ENCODE peak calls at places on chromosomes 11 and 22, in five cellular contexts. Q is BE2C, N is fibroblast of lung, A is transverse colon, Z is right atrium auricular region. Y is an unnamed sample.
A peak's percentile ranks its signal among the peaks of the same experiment; 100 is the strongest.

GRCh38 chr11:86608251-86608799 is 64.1 kb downstream of the ME3 start:
- DNase-seq in A (peak; percentile 75), N (peak; percentile 85), Q (peak; percentile 57), Z (peak; percentile 72), Y (peak; percentile 43)

GRCh38 chr11:47948137-47948536 is 32.2 kb upstream of the PTPRJ start:
- DNase-seq in N (no peak), Z (no peak), Q (no peak), A (no peak), Y (no peak)

GRCh38 chr11:112579282-112579681 is 318.6 kb upstream of the PLET1 start:
- DNase-seq in Z (no peak), N (no peak), Q (peak; percentile 41), A (no peak), Y (no peak)

GRCh38 chr11:90446207-90446606 is 223.4 kb upstream of the CHORDC1 start:
- DNase-seq in A (no peak), Z (no peak), N (no peak), Q (no peak), Y (no peak)

GRCh38 chr22:44210721-44211120 is 30.0 kb downstream of the PARVG start:
- DNase-seq in A (no peak), Q (no peak), Z (no peak), N (peak; percentile 73), Y (no peak)

GRCh38 chr22:50056214-50056972 is 1.7 kb downstream of the TTLL8 start:
- DNase-seq in Q (no peak), A (no peak), N (no peak), Z (no peak), Y (no peak)

GRCh38 chr22:49540571-49541450 is 286.9 kb downstream of the BRD1 start:
- DNase-seq in Z (no peak), A (peak; percentile 4), Q (no peak), N (no peak), Y (no peak)

GRCh38 chr11:45665206-45665932 is at the start of gene CHST1:
- DNase-seq in N (no peak), Q (peak; percentile 45), Z (no peak), A (peak; percentile 47), Y (peak; percentile 69)

GRCh38 chr11:5204787-5205186 is 4.3 kb upstream of the OR51V1 start:
- DNase-seq in A (no peak), Q (no peak), N (peak; percentile 83), Z (no peak), Y (no peak)

GRCh38 chr11:56577621-56578020 is at the start of gene OR5M10:
- DNase-seq in Q (no peak), Z (no peak), N (no peak), A (no peak), Y (no peak)

GRCh38 chr11:69213315-69213714 is 57.6 kb downstream of the SMIM38 start:
- DNase-seq in Z (no peak), N (no peak), A (no peak), Q (no peak), Y (no peak)

GRCh38 chr11:87173185-87174039 is 135.7 kb downstream of the TMEM135 start:
- DNase-seq in Q (no peak), A (no peak), Z (no peak), N (peak; percentile 73), Y (no peak)

GRCh38 chr11:62573006-62573591 is 592 bp downstream of the EEF1G start:
- DNase-seq in Q (no peak), Z (no peak), A (no peak), N (no peak), Y (peak; percentile 39)

GRCh38 chr11:18615628-18616392 is 16.2 kb downstream of the MISFA start:
- DNase-seq in A (no peak), Z (no peak), Q (no peak), N (no peak), Y (no peak)

GRCh38 chr11:17544181-17544622 is at the start of gene USH1C:
- DNase-seq in Q (no peak), N (no peak), A (peak; percentile 80), Z (no peak), Y (peak; percentile 70)

GRCh38 chr22:50702261-50702671 is 29.6 kb downstream of the SHANK3 start:
- DNase-seq in Q (peak; percentile 5), N (no peak), Z (no peak), A (no peak), Y (no peak)

GRCh38 chr22:33337524-33337923 is 279.3 kb upstream of the SYN3 start:
- DNase-seq in Z (no peak), Q (no peak), N (no peak), A (peak; percentile 44), Y (no peak)

GRCh38 chr22:26554956-26555355 is 35.0 kb downstream of the TPST2 start:
- DNase-seq in A (no peak), Z (no peak), Q (no peak), N (no peak), Y (no peak)

GRCh38 chr11:69919659-69920499 is 100.7 kb upstream of the FGF3 start:
- DNase-seq in Z (no peak), Q (peak; percentile 3), A (no peak), N (no peak), Y (no peak)

GRCh38 chr11:91857194-91857593 is 367.4 kb upstream of the FAT3 start:
- DNase-seq in A (no peak), Z (no peak), N (peak; percentile 86), Q (no peak), Y (no peak)

GRCh38 chr22:45493286-45493771 is 9.4 kb upstream of the FBLN1 start:
- DNase-seq in A (no peak), Z (peak; percentile 90), N (peak; percentile 89), Q (no peak), Y (no peak)

DNA sequence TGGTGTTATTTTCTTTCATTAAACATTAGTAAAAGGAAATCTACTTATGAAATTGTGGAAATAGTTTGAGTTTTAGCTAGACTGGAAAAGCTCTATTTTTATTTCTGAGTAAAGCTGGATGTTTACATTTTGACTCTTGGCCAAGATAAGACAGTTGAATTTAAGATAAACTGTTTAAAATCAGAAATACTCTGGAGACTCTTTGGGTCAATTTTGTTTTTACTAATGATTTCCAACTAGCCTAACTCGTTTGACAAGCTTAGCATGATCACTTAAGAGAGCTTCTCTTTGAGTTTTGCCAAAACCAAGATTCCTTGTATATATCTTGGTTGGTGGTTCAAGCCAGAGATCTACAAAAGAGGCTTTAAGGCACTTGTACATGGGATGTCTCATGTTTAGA is 724.8 kb upstream of the LUZP2 start:
- DNase-seq in Q (no peak), N (peak; percentile 72), Z (no peak), A (no peak), Y (no peak)
- TF ChIP-seq CTCF in Q (no peak), N (no peak), Z (no peak), A (no peak), Y (no peak)

GRCh38 chr22:17562906-17563870 is at the start of gene SLC25A18:
- DNase-seq in Z (peak; percentile 73), A (peak; percentile 21), Q (no peak), N (peak; percentile 55), Y (no peak)

GRCh38 chr22:17565986-17566687 is 2.8 kb downstream of the SLC25A18 start:
- DNase-seq in A (no peak), N (no peak), Q (no peak), Z (no peak), Y (no peak)

GRCh38 chr22:17566776-17567175 is 3.5 kb downstream of the SLC25A18 start:
- DNase-seq in A (no peak), Z (no peak), N (no peak), Q (no peak), Y (no peak)

GRCh38 chr22:17559188-17559587 is 4.1 kb upstream of the SLC25A18 start:
- DNase-seq in N (no peak), Z (no peak), Q (no peak), A (no peak), Y (no peak)

DNA sequence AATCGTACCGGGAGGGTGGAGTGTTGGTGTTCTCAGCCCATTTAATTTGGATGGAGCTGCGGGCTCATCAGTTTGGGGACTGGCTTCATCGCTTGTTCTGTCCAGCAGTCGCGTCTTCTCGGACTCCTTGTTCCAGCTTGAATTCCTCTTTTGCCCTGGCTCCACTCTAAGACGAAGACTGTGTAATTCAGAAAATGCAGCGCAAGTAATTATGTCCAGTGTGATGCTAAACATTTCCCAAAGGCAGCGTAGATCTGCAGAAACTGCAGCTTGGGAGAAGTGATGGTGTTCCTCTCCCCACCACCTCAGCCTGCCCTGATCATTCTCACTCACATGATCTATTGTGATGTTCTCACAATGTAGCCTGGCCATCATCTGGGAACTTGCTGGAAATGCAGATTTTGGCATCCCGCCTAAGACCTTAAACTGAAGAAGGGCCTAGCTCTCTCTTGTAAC is 666 bp downstream of the SLC25A18 start:
- DNase-seq in Q (no peak), Z (no peak), A (peak; percentile 27), N (peak; percentile 64), Y (no peak)
- TF ChIP-seq CTCF in Q (no peak), Z (no peak), A (no peak), N (no peak), Y (no peak)

GRCh38 chr22:35430897-35431322 is 31.0 kb downstream of the MCM5 start:
- DNase-seq in Z (peak; percentile 80), A (peak; percentile 93), N (peak; percentile 82), Q (peak; percentile 92), Y (peak; percentile 95)

GRCh38 chr22:35435201-35435712 is 35.3 kb downstream of the MCM5 start:
- DNase-seq in Q (no peak), N (no peak), A (no peak), Z (no peak), Y (no peak)

GRCh38 chr22:35434061-35434750 is 34.3 kb downstream of the MCM5 start:
- DNase-seq in Z (no peak), N (no peak), A (no peak), Q (no peak), Y (no peak)

GRCh38 chr22:35432226-35432905 is 32.4 kb downstream of the MCM5 start:
- DNase-seq in Q (no peak), A (no peak), Z (no peak), N (no peak), Y (no peak)

GRCh38 chr22:35431483-35432205 is 31.7 kb downstream of the MCM5 start:
- DNase-seq in Q (no peak), Z (no peak), A (no peak), N (no peak), Y (no peak)
- TF ChIP-seq CTCF in Q (peak; percentile 16), Z (no peak), A (no peak), N (peak; percentile 20), Y (no peak)

GRCh38 chr11:64284048-64284961 is at the start of gene BAD:
- DNase-seq in N (peak; percentile 91), Q (peak; percentile 91), A (peak; percentile 97), Z (peak; percentile 97), Y (peak; percentile 97)
- TF ChIP-seq CTCF in N (no peak), Q (no peak), A (no peak), Z (no peak), Y (no peak)

Y was measured in nephron progenitor cell.